ENCODE peak calls at places on chromosomes 1 and 21, in six cellular contexts. One of them, this sample, is unnamed.
A peak's percentile ranks its signal among the peaks of the same experiment; 100 is the strongest.

GRCh38 chr1:22257286-22258275 is 114.7 kb upstream of the WNT4 start:
- DNase-seq in dermis microvascular lymphatic vessel endothelial cell: no peak
- DNase-seq in stimulated activated CD4-positive, alpha-beta T cell treated with anti-CD3 and anti-CD28 coated beads, Interleukin-15, amount 100 ng/mL, for 24 hours: no peak
- DNase-seq in A549: no peak
- DNase-seq in activated CD4-positive, alpha-beta T cell treated with anti-CD3 and anti-CD28 coated beads for 48 hours: no peak
- DNase-seq in NCI-H1417 treated with DMSO at 0.1 percent for 48 hours: no peak
- DNase-seq in this sample: no peak

GRCh38 chr21:45739218-45740087 is 95.9 kb downstream of the PCBP3 start:
- DNase-seq in dermis microvascular lymphatic vessel endothelial cell: no peak
- DNase-seq in stimulated activated CD4-positive, alpha-beta T cell treated with anti-CD3 and anti-CD28 coated beads, Interleukin-15, amount 100 ng/mL, for 24 hours: no peak
- DNase-seq in A549: no peak
- DNase-seq in activated CD4-positive, alpha-beta T cell treated with anti-CD3 and anti-CD28 coated beads for 48 hours: no peak
- DNase-seq in NCI-H1417 treated with DMSO at 0.1 percent for 48 hours: no peak
- DNase-seq in this sample: no peak

GRCh38 chr1:152786077-152786476 is at the start of gene LCE1E:
- DNase-seq in dermis microvascular lymphatic vessel endothelial cell: no peak
- DNase-seq in stimulated activated CD4-positive, alpha-beta T cell treated with anti-CD3 and anti-CD28 coated beads, Interleukin-15, amount 100 ng/mL, for 24 hours: no peak
- DNase-seq in A549: no peak
- DNase-seq in activated CD4-positive, alpha-beta T cell treated with anti-CD3 and anti-CD28 coated beads for 48 hours: no peak
- DNase-seq in NCI-H1417 treated with DMSO at 0.1 percent for 48 hours: peak; percentile 41
- DNase-seq in this sample: no peak

GRCh38 chr1:16172232-16172830 is 16.5 kb upstream of the EPHA2 start:
- DNase-seq in dermis microvascular lymphatic vessel endothelial cell: no peak
- DNase-seq in stimulated activated CD4-positive, alpha-beta T cell treated with anti-CD3 and anti-CD28 coated beads, Interleukin-15, amount 100 ng/mL, for 24 hours: no peak
- DNase-seq in A549: no peak
- DNase-seq in activated CD4-positive, alpha-beta T cell treated with anti-CD3 and anti-CD28 coated beads for 48 hours: no peak
- DNase-seq in NCI-H1417 treated with DMSO at 0.1 percent for 48 hours: no peak
- DNase-seq in this sample: no peak

GRCh38 chr1:159184201-159184600 is 12.8 kb downstream of the CADM3 start:
- DNase-seq in dermis microvascular lymphatic vessel endothelial cell: no peak
- DNase-seq in stimulated activated CD4-positive, alpha-beta T cell treated with anti-CD3 and anti-CD28 coated beads, Interleukin-15, amount 100 ng/mL, for 24 hours: no peak
- DNase-seq in A549: no peak
- DNase-seq in activated CD4-positive, alpha-beta T cell treated with anti-CD3 and anti-CD28 coated beads for 48 hours: no peak
- DNase-seq in NCI-H1417 treated with DMSO at 0.1 percent for 48 hours: no peak
- DNase-seq in this sample: no peak

GRCh38 chr1:1145547-1145914 is 28.1 kb upstream of the TTLL10 start:
- DNase-seq in dermis microvascular lymphatic vessel endothelial cell: no peak
- DNase-seq in stimulated activated CD4-positive, alpha-beta T cell treated with anti-CD3 and anti-CD28 coated beads, Interleukin-15, amount 100 ng/mL, for 24 hours: no peak
- DNase-seq in A549: no peak
- DNase-seq in activated CD4-positive, alpha-beta T cell treated with anti-CD3 and anti-CD28 coated beads for 48 hours: no peak
- DNase-seq in NCI-H1417 treated with DMSO at 0.1 percent for 48 hours: no peak
- DNase-seq in this sample: no peak

GRCh38 chr1:33488624-33489023 is 16.2 kb downstream of the ZSCAN20 start:
- DNase-seq in dermis microvascular lymphatic vessel endothelial cell: no peak
- DNase-seq in stimulated activated CD4-positive, alpha-beta T cell treated with anti-CD3 and anti-CD28 coated beads, Interleukin-15, amount 100 ng/mL, for 24 hours: no peak
- DNase-seq in A549: no peak
- DNase-seq in activated CD4-positive, alpha-beta T cell treated with anti-CD3 and anti-CD28 coated beads for 48 hours: no peak
- DNase-seq in NCI-H1417 treated with DMSO at 0.1 percent for 48 hours: no peak
- DNase-seq in this sample: no peak

GRCh38 chr1:10338047-10338446 is 60.8 kb upstream of the PGD start:
- DNase-seq in dermis microvascular lymphatic vessel endothelial cell: peak; percentile 33
- DNase-seq in stimulated activated CD4-positive, alpha-beta T cell treated with anti-CD3 and anti-CD28 coated beads, Interleukin-15, amount 100 ng/mL, for 24 hours: peak; percentile 52
- DNase-seq in A549: peak; percentile 48
- DNase-seq in activated CD4-positive, alpha-beta T cell treated with anti-CD3 and anti-CD28 coated beads for 48 hours: peak; percentile 59
- DNase-seq in NCI-H1417 treated with DMSO at 0.1 percent for 48 hours: no peak
- DNase-seq in this sample: peak; percentile 66

GRCh38 chr21:41313765-41314164 is 2.8 kb upstream of the FAM3B start:
- DNase-seq in dermis microvascular lymphatic vessel endothelial cell: no peak
- DNase-seq in stimulated activated CD4-positive, alpha-beta T cell treated with anti-CD3 and anti-CD28 coated beads, Interleukin-15, amount 100 ng/mL, for 24 hours: no peak
- DNase-seq in A549: no peak
- DNase-seq in activated CD4-positive, alpha-beta T cell treated with anti-CD3 and anti-CD28 coated beads for 48 hours: no peak
- DNase-seq in NCI-H1417 treated with DMSO at 0.1 percent for 48 hours: no peak
- DNase-seq in this sample: no peak

GRCh38 chr1:27353166-27353565 is 11.3 kb downstream of the SYTL1 start:
- DNase-seq in dermis microvascular lymphatic vessel endothelial cell: no peak
- DNase-seq in stimulated activated CD4-positive, alpha-beta T cell treated with anti-CD3 and anti-CD28 coated beads, Interleukin-15, amount 100 ng/mL, for 24 hours: no peak
- DNase-seq in A549: no peak
- DNase-seq in activated CD4-positive, alpha-beta T cell treated with anti-CD3 and anti-CD28 coated beads for 48 hours: no peak
- DNase-seq in NCI-H1417 treated with DMSO at 0.1 percent for 48 hours: no peak
- DNase-seq in this sample: no peak

GRCh38 chr1:89565521-89565920 is 40.9 kb downstream of the LRRC8B start:
- DNase-seq in dermis microvascular lymphatic vessel endothelial cell: no peak
- DNase-seq in stimulated activated CD4-positive, alpha-beta T cell treated with anti-CD3 and anti-CD28 coated beads, Interleukin-15, amount 100 ng/mL, for 24 hours: no peak
- DNase-seq in A549: no peak
- DNase-seq in activated CD4-positive, alpha-beta T cell treated with anti-CD3 and anti-CD28 coated beads for 48 hours: no peak
- DNase-seq in NCI-H1417 treated with DMSO at 0.1 percent for 48 hours: no peak
- DNase-seq in this sample: no peak

GRCh38 chr1:22053861-22054770 is 1.6 kb downstream of the CDC42 start:
- DNase-seq in dermis microvascular lymphatic vessel endothelial cell: no peak
- DNase-seq in stimulated activated CD4-positive, alpha-beta T cell treated with anti-CD3 and anti-CD28 coated beads, Interleukin-15, amount 100 ng/mL, for 24 hours: no peak
- DNase-seq in A549: no peak
- DNase-seq in activated CD4-positive, alpha-beta T cell treated with anti-CD3 and anti-CD28 coated beads for 48 hours: peak; percentile 20
- DNase-seq in NCI-H1417 treated with DMSO at 0.1 percent for 48 hours: no peak
- DNase-seq in this sample: no peak

GRCh38 chr1:111030590-111030989 is 66.9 kb upstream of the LRIF1 start:
- DNase-seq in dermis microvascular lymphatic vessel endothelial cell: peak; percentile 16
- DNase-seq in stimulated activated CD4-positive, alpha-beta T cell treated with anti-CD3 and anti-CD28 coated beads, Interleukin-15, amount 100 ng/mL, for 24 hours: peak; percentile 58
- DNase-seq in A549: peak; percentile 2
- DNase-seq in activated CD4-positive, alpha-beta T cell treated with anti-CD3 and anti-CD28 coated beads for 48 hours: peak; percentile 63
- DNase-seq in NCI-H1417 treated with DMSO at 0.1 percent for 48 hours: no peak
- DNase-seq in this sample: peak; percentile 65

GRCh38 chr1:100300691-100301090 is 34.7 kb downstream of the RTCA start:
- DNase-seq in dermis microvascular lymphatic vessel endothelial cell: no peak
- DNase-seq in stimulated activated CD4-positive, alpha-beta T cell treated with anti-CD3 and anti-CD28 coated beads, Interleukin-15, amount 100 ng/mL, for 24 hours: no peak
- DNase-seq in A549: no peak
- DNase-seq in activated CD4-positive, alpha-beta T cell treated with anti-CD3 and anti-CD28 coated beads for 48 hours: no peak
- DNase-seq in NCI-H1417 treated with DMSO at 0.1 percent for 48 hours: no peak
- DNase-seq in this sample: no peak

GRCh38 chr1:56331892-56332567 is 247.3 kb downstream of the PLPP3 start:
- DNase-seq in dermis microvascular lymphatic vessel endothelial cell: no peak
- DNase-seq in stimulated activated CD4-positive, alpha-beta T cell treated with anti-CD3 and anti-CD28 coated beads, Interleukin-15, amount 100 ng/mL, for 24 hours: no peak
- DNase-seq in A549: peak; percentile 2
- DNase-seq in activated CD4-positive, alpha-beta T cell treated with anti-CD3 and anti-CD28 coated beads for 48 hours: peak; percentile 2
- DNase-seq in NCI-H1417 treated with DMSO at 0.1 percent for 48 hours: no peak
- DNase-seq in this sample: no peak

GRCh38 chr1:219567341-219567947 is 45.5 kb downstream of the ZC3H11B start:
- DNase-seq in dermis microvascular lymphatic vessel endothelial cell: peak; percentile 3
- DNase-seq in stimulated activated CD4-positive, alpha-beta T cell treated with anti-CD3 and anti-CD28 coated beads, Interleukin-15, amount 100 ng/mL, for 24 hours: no peak
- DNase-seq in A549: no peak
- DNase-seq in activated CD4-positive, alpha-beta T cell treated with anti-CD3 and anti-CD28 coated beads for 48 hours: no peak
- DNase-seq in NCI-H1417 treated with DMSO at 0.1 percent for 48 hours: no peak
- DNase-seq in this sample: peak; percentile 50

GRCh38 chr1:48718116-48718630 is 58.5 kb downstream of the BEND5 start:
- DNase-seq in dermis microvascular lymphatic vessel endothelial cell: no peak
- DNase-seq in stimulated activated CD4-positive, alpha-beta T cell treated with anti-CD3 and anti-CD28 coated beads, Interleukin-15, amount 100 ng/mL, for 24 hours: no peak
- DNase-seq in A549: no peak
- DNase-seq in activated CD4-positive, alpha-beta T cell treated with anti-CD3 and anti-CD28 coated beads for 48 hours: no peak
- DNase-seq in NCI-H1417 treated with DMSO at 0.1 percent for 48 hours: no peak
- DNase-seq in this sample: no peak

GRCh38 chr1:31790140-31790539 is 25.7 kb downstream of the SPOCD1 start:
- DNase-seq in dermis microvascular lymphatic vessel endothelial cell: no peak
- DNase-seq in stimulated activated CD4-positive, alpha-beta T cell treated with anti-CD3 and anti-CD28 coated beads, Interleukin-15, amount 100 ng/mL, for 24 hours: no peak
- DNase-seq in A549: no peak
- DNase-seq in activated CD4-positive, alpha-beta T cell treated with anti-CD3 and anti-CD28 coated beads for 48 hours: no peak
- DNase-seq in NCI-H1417 treated with DMSO at 0.1 percent for 48 hours: no peak
- DNase-seq in this sample: no peak

GRCh38 chr21:19607983-19608668 is 1204.5 kb upstream of the TMPRSS15 start:
- DNase-seq in dermis microvascular lymphatic vessel endothelial cell: no peak
- DNase-seq in stimulated activated CD4-positive, alpha-beta T cell treated with anti-CD3 and anti-CD28 coated beads, Interleukin-15, amount 100 ng/mL, for 24 hours: no peak
- DNase-seq in A549: no peak
- DNase-seq in activated CD4-positive, alpha-beta T cell treated with anti-CD3 and anti-CD28 coated beads for 48 hours: no peak
- DNase-seq in NCI-H1417 treated with DMSO at 0.1 percent for 48 hours: no peak
- DNase-seq in this sample: no peak

GRCh38 chr1:185789846-185790735 is 55.9 kb downstream of the HMCN1 start:
- DNase-seq in dermis microvascular lymphatic vessel endothelial cell: peak; percentile 30
- DNase-seq in stimulated activated CD4-positive, alpha-beta T cell treated with anti-CD3 and anti-CD28 coated beads, Interleukin-15, amount 100 ng/mL, for 24 hours: no peak
- DNase-seq in A549: no peak
- DNase-seq in activated CD4-positive, alpha-beta T cell treated with anti-CD3 and anti-CD28 coated beads for 48 hours: no peak
- DNase-seq in NCI-H1417 treated with DMSO at 0.1 percent for 48 hours: no peak
- DNase-seq in this sample: no peak

GRCh38 chr1:106960412-106960811 is 96.1 kb upstream of the PRMT6 start:
- DNase-seq in dermis microvascular lymphatic vessel endothelial cell: no peak
- DNase-seq in stimulated activated CD4-positive, alpha-beta T cell treated with anti-CD3 and anti-CD28 coated beads, Interleukin-15, amount 100 ng/mL, for 24 hours: no peak
- DNase-seq in A549: no peak
- DNase-seq in activated CD4-positive, alpha-beta T cell treated with anti-CD3 and anti-CD28 coated beads for 48 hours: no peak
- DNase-seq in NCI-H1417 treated with DMSO at 0.1 percent for 48 hours: no peak
- DNase-seq in this sample: no peak

GRCh38 chr1:176954242-176954641 is 210.3 kb downstream of the ASTN1 start:
- DNase-seq in dermis microvascular lymphatic vessel endothelial cell: no peak
- DNase-seq in stimulated activated CD4-positive, alpha-beta T cell treated with anti-CD3 and anti-CD28 coated beads, Interleukin-15, amount 100 ng/mL, for 24 hours: no peak
- DNase-seq in A549: no peak
- DNase-seq in activated CD4-positive, alpha-beta T cell treated with anti-CD3 and anti-CD28 coated beads for 48 hours: no peak
- DNase-seq in NCI-H1417 treated with DMSO at 0.1 percent for 48 hours: no peak
- DNase-seq in this sample: no peak

GRCh38 chr1:205598841-205599666 is 32.8 kb downstream of the ELK4 start:
- DNase-seq in dermis microvascular lymphatic vessel endothelial cell: peak; percentile 94
- DNase-seq in stimulated activated CD4-positive, alpha-beta T cell treated with anti-CD3 and anti-CD28 coated beads, Interleukin-15, amount 100 ng/mL, for 24 hours: no peak
- DNase-seq in A549: no peak
- DNase-seq in activated CD4-positive, alpha-beta T cell treated with anti-CD3 and anti-CD28 coated beads for 48 hours: no peak
- DNase-seq in NCI-H1417 treated with DMSO at 0.1 percent for 48 hours: no peak
- DNase-seq in this sample: peak; percentile 96

GRCh38 chr1:116256875-116257823 is 115.9 kb upstream of the ATP1A1 start:
- DNase-seq in dermis microvascular lymphatic vessel endothelial cell: no peak
- DNase-seq in stimulated activated CD4-positive, alpha-beta T cell treated with anti-CD3 and anti-CD28 coated beads, Interleukin-15, amount 100 ng/mL, for 24 hours: peak; percentile 50
- DNase-seq in A549: no peak
- DNase-seq in activated CD4-positive, alpha-beta T cell treated with anti-CD3 and anti-CD28 coated beads for 48 hours: peak; percentile 58
- DNase-seq in NCI-H1417 treated with DMSO at 0.1 percent for 48 hours: no peak
- DNase-seq in this sample: no peak

GRCh38 chr1:206472454-206472853 is 2.2 kb downstream of the IKBKE start:
- DNase-seq in dermis microvascular lymphatic vessel endothelial cell: no peak
- DNase-seq in stimulated activated CD4-positive, alpha-beta T cell treated with anti-CD3 and anti-CD28 coated beads, Interleukin-15, amount 100 ng/mL, for 24 hours: peak; percentile 45
- DNase-seq in A549: no peak
- DNase-seq in activated CD4-positive, alpha-beta T cell treated with anti-CD3 and anti-CD28 coated beads for 48 hours: peak; percentile 37
- DNase-seq in NCI-H1417 treated with DMSO at 0.1 percent for 48 hours: no peak
- DNase-seq in this sample: peak; percentile 48